ENCODE peak calls at places on chromosomes 7 and 10, in six cellular contexts. T is GM12878, X is HCT116, L is SK-N-SH, N is H1, W is K562. A is an unnamed sample. For H3K36me3, the result is how much of the 10 kb centered on the place peaks cover.

GRCh38 chr10:61836888-61837747 is 64.4 kb upstream of the ARID5B start:
- DNase-seq in T (no peak), X (peak), L (no peak), N (no peak), W (no peak), A (peak)

GRCh38 chr10:8050561-8051108 is 3.9 kb upstream of the GATA3 start:
- DNase-seq in T (no peak), X (no peak), L (no peak), N (no peak), W (no peak), A (peak)

GRCh38 chr7:86932038-86932512 is 127.4 kb downstream of the ELAPOR2 start:
- DNase-seq in T (no peak), X (no peak), L (no peak), N (no peak), W (no peak), A (peak)

GRCh38 chr7:138459300-138460175 is 521 bp upstream of the TRIM24 start:
- DNase-seq in T (peak), X (peak), L (no peak), N (peak), W (peak), A (no peak)

GRCh38 chr7:20241491-20242261 is 24.5 kb upstream of the MACC1 start:
- DNase-seq in T (peak), X (no peak), L (no peak), N (no peak), W (no peak), A (peak)

GRCh38 chr10:62818426-62819011 is 2.4 kb upstream of the EGR2 start:
- DNase-seq in T (no peak), X (no peak), L (peak), N (peak), W (peak), A (no peak)

GRCh38 chr7:69605070-69605469 is 6.8 kb downstream of the AUTS2 start:
- DNase-seq in T (no peak), X (no peak), L (no peak), N (no peak), W (no peak), A (no peak)

GRCh38 chr10:85317827-85318226 is 989.4 kb downstream of the CCSER2 start:
- DNase-seq in T (no peak), X (no peak), L (no peak), N (no peak), W (no peak), A (no peak)

GRCh38 chr7:66859794-66860645 is 61.0 kb upstream of the TMEM248 start:
- DNase-seq in T (no peak), X (no peak), L (no peak), N (no peak), W (no peak), A (peak)

GRCh38 chr7:151695856-151696555 is 176.3 kb upstream of the RHEB start:
- DNase-seq in T (no peak), X (no peak), L (no peak), N (no peak), W (no peak), A (no peak)

GRCh38 chr10:101225846-101226361 is 3.4 kb downstream of the LBX1 start:
- DNase-seq in T (no peak), X (no peak), L (no peak), N (no peak), W (no peak), A (no peak)

GRCh38 chr7:142412551-142413193 is 154.8 kb upstream of the PRSS58 start:
- DNase-seq in T (no peak), X (peak), L (peak), N (peak), W (peak), A (peak)

GRCh38 chr10:17290226-17290625 is 62.2 kb downstream of the VIM start:
- DNase-seq in T (no peak), X (peak), L (peak), N (no peak), W (peak), A (peak)

GRCh38 chr7:131294553-131294952 is 33.1 kb upstream of the MKLN1 start:
- DNase-seq in T (no peak), X (no peak), L (peak), N (no peak), W (no peak), A (no peak)

GRCh38 chr7:67346126-67346525 is 349.5 kb downstream of the TYW1 start:
- DNase-seq in T (no peak), X (no peak), L (no peak), N (no peak), W (no peak), A (no peak)

GRCh38 chr10:81874878-81875679 is at the start of gene NRG3:
- DNase-seq in T (no peak), X (no peak), L (peak), N (peak), W (no peak), A (no peak)

GRCh38 chr10:126092806-126093205 is 196.4 kb downstream of the FANK1 start:
- DNase-seq in T (no peak), X (no peak), L (no peak), N (no peak), W (no peak), A (peak)

GRCh38 chr10:29962451-29962850 is 96.9 kb downstream of the JCAD start:
- DNase-seq in T (no peak), X (no peak), L (no peak), N (no peak), W (no peak), A (no peak)

GRCh38 chr10:57579926-57580325 is 687.8 kb downstream of the IPMK start:
- DNase-seq in T (no peak), X (no peak), L (peak), N (no peak), W (no peak), A (peak)

GRCh38 chr7:126973066-126973465 is 279.7 kb downstream of the GRM8 start:
- DNase-seq in T (no peak), X (no peak), L (no peak), N (no peak), W (no peak), A (no peak)

GRCh38 chr10:121684276-121684675 is 86.0 kb upstream of the FGFR2 start:
- DNase-seq in T (no peak), X (no peak), L (no peak), N (no peak), W (no peak), A (no peak)

GRCh38 chr7:42522227-42522991 is 285.4 kb upstream of the GLI3 start:
- DNase-seq in T (no peak), X (no peak), L (no peak), N (peak), W (no peak), A (no peak)

GRCh38 chr10:63798599-63799498 is 277.6 kb downstream of the REEP3 start:
- DNase-seq in T (no peak), X (no peak), L (no peak), N (no peak), W (no peak), A (peak)

GRCh38 chr7:39946693-39947092 is 3.4 kb upstream of the CDK13 start:
- DNase-seq in T (no peak), X (no peak), L (peak), N (no peak), W (no peak), A (no peak)

GRCh38 chr10:5014936-5015335 is 11.3 kb upstream of the AKR1C2 start:
- DNase-seq in T (no peak), X (no peak), L (no peak), N (no peak), W (peak), A (no peak)

GRCh38 chr10:95295031-95295755 is 4.4 kb upstream of the PDLIM1 start:
- DNase-seq in T (peak), X (no peak), L (no peak), N (peak), W (peak), A (peak)

GRCh38 chr10:109926141-109926745 is 2.9 kb upstream of the XPNPEP1 start:
- DNase-seq in T (no peak), X (no peak), L (no peak), N (no peak), W (no peak), A (no peak)

GRCh38 chr10:109924947-109925620 is 1.8 kb upstream of the XPNPEP1 start:
- DNase-seq in T (no peak), X (no peak), L (no peak), N (no peak), W (no peak), A (no peak)

GRCh38 chr10:109922976-109923921 is at the start of gene XPNPEP1:
- DNase-seq in T (no peak), X (peak), L (peak), N (peak), W (peak), A (peak)

GRCh38 chr10:109922353-109922975 is 847 bp downstream of the XPNPEP1 start:
- DNase-seq in T (no peak), X (no peak), L (peak), N (no peak), W (no peak), A (no peak)

DNA sequence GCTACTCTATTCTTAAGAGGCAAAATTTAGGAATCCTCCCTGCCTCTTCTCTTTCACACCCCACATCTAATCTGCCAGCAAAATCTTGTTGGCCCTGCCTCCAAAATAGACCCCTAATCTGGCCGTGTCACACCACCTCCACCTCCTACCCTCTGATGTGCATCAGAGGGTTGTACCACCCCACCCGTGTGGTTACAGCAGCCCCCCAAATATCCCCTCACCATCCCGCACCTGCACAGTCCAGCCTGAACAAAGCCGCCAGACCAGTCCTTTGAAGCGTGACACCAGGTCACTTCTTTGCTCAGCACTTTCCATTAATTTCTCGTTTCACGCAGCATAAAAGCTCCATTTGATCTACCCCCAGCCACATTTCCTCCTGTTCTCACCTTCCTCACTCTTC is 789 bp upstream of the XPNPEP1 start:
- DNase-seq in T (no peak), X (no peak), L (no peak), N (no peak), W (no peak), A (no peak)
- TF ChIP-seq RAD21 in T (no peak), X (no peak), L (no peak), N (no peak), W (no peak), A (no peak)

GRCh38 chr7:34222722-34223121 is 317.4 kb downstream of the BMPER start:
- DNase-seq in T (no peak), X (no peak), L (no peak), N (no peak), W (no peak), A (no peak)

GRCh38 chr7:34224259-34224658 is 318.9 kb downstream of the BMPER start:
- DNase-seq in T (no peak), X (no peak), L (no peak), N (no peak), W (no peak), A (no peak)

GRCh38 chr7:34225193-34225592 is 319.9 kb downstream of the BMPER start:
- DNase-seq in T (no peak), X (no peak), L (no peak), N (no peak), W (no peak), A (no peak)

GRCh38 chr7:34220501-34220900 is 315.2 kb downstream of the BMPER start:
- DNase-seq in T (no peak), X (no peak), L (no peak), N (no peak), W (no peak), A (no peak)

DNA sequence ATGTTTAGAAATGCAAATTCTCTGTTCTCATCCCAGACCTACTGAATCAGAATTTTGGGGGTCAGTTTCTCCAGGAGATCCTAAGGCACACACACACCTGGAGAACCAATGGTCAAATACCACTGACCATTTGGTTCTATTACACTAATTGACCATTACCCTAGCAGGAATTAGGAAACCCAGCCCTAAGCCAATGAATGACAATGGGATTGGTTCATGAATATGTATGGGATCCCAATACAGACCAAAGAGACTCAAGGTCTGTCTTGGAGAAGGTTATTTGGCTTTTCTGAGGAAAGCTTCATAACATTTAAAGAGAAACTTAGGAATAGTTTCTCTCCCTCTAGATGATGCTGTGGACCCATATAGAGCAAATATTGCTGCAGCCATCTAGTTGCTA is 317.0 kb downstream of the BMPER start:
- DNase-seq in T (no peak), X (no peak), L (no peak), N (no peak), W (no peak), A (no peak)
- H2AFZ ChIP-seq in T (no peak), X (no peak), L (no peak), N (no peak), W (no peak), A (no peak)

GRCh38 chr7:129739427-129739826 is 127.9 kb downstream of the NRF1 start:
- DNase-seq in T (no peak), X (no peak), L (no peak), N (no peak), W (no peak), A (peak)
- H3K36me3 ChIP-seq in T (under half), X (under half), L (under half), N (under half), W (under half), A (under half)

DNA sequence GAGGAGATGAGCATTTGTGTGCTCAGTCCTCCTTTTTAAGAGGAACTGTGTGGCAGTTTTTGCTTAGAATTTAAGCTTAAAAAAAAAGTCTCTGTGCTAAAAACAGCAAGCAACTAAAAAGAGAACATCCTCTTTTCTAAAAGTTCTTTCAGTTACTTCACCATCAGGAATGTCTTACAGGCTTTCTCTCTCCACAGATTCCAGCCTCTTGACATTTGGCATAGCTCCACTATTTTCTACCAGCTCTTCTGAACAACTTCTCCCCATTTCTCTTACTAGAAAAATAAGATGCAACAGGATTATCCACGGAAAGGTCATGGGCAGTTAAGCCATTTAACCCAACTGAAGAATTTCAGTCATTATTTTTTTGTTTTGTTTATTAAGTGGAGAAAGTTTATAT is 13.2 kb downstream of the PCLO start:
- DNase-seq in T (no peak), X (no peak), L (no peak), N (no peak), W (no peak), A (peak)
- TF ChIP-seq RAD21 in T (no peak), X (no peak), L (no peak), N (no peak), W (no peak), A (no peak)

DNA sequence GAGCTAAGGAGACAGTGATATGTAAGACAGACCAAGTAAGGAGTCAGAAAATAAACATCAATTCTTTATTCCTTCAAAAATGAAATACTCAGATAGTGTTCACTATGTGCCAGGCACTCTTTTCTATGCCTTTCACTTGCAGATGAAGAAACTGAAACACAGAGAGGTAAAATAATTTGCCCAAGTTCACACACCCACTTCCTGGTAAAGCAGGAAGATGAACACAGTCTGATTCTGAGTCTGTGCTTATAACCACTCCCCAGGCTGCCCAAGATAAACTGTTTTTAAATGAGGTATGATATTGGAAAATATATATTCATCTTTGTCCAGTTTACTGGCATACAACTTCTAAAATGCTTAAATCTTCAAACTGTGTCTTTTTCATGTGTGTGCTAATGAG is 294.4 kb upstream of the NPVF start:
- DNase-seq in T (no peak), X (no peak), L (no peak), N (no peak), W (no peak), A (no peak)
- H2AFZ ChIP-seq in T (no peak), X (no peak), L (no peak), N (no peak), W (no peak), A (no peak)

DNA sequence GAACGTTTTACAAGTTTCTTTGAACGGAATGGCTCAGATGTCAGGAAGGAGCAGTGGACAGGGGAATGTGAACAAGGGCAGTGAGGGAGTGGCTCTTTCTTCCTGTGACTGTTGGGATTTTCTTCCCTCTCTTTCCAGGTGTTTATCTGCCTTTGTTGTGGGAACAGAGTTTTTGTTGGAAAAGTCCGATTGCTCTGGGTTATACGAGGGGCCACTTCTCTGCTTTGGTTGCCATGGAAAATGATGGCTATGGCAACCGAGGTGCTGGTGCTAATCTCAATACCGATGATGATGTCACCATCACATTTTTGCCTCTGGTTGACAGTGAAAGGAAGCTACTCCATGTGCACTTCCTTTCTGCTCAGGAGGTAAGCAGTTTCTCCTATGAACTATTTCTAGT is 41.4 kb downstream of the ZRANB1 start:
- DNase-seq in T (no peak), X (no peak), L (no peak), N (no peak), W (no peak), A (no peak)
- H3K36me3 ChIP-seq in T (under half), X (under half), L (half or more), N (under half), W (under half), A (under half)

GRCh38 chr10:51861731-51862130 is 162.3 kb upstream of the CSTF2T start:
- DNase-seq in T (no peak), X (no peak), L (no peak), N (no peak), W (no peak), A (no peak)

GRCh38 chr10:51860257-51860656 is 160.9 kb upstream of the CSTF2T start:
- DNase-seq in T (no peak), X (no peak), L (no peak), N (no peak), W (no peak), A (peak)

GRCh38 chr10:51862149-51862548 is 162.8 kb upstream of the CSTF2T start:
- DNase-seq in T (no peak), X (no peak), L (no peak), N (no peak), W (no peak), A (no peak)

GRCh38 chr10:51852297-51852696 is 152.9 kb upstream of the CSTF2T start:
- DNase-seq in T (no peak), X (no peak), L (no peak), N (no peak), W (no peak), A (no peak)

GRCh38 chr10:51857326-51857725 is 157.9 kb upstream of the CSTF2T start:
- DNase-seq in T (no peak), X (no peak), L (no peak), N (no peak), W (no peak), A (no peak)
- TF ChIP-seq RAD21 in T (no peak), X (no peak), L (no peak), N (no peak), W (no peak), A (no peak)

GRCh38 chr7:101395376-101395775 is 32.7 kb downstream of the COL26A1 start:
- DNase-seq in T (no peak), X (no peak), L (no peak), N (no peak), W (no peak), A (no peak)
- H2AFZ ChIP-seq in T (no peak), X (no peak), L (no peak), N (no peak), W (no peak), A (no peak)

GRCh38 chr7:8060241-8060640 is 91.6 kb downstream of the GLCCI1 start:
- DNase-seq in T (no peak), X (no peak), L (no peak), N (no peak), W (no peak), A (no peak)
- H3K36me3 ChIP-seq in T (under half), X (under half), L (under half), N (under half), W (under half), A (under half)